ENCODE peak calls at places on chromosome 22, in six cellular contexts. X is activated CD8-positive, alpha-beta T cell treated with anti-CD3 and anti-CD28 coated beads for 36 hours; U is left cardiac atrium; Q is activated CD4-positive, CD25-positive, alpha-beta regulatory T cell treated with anti-CD3 and anti-CD28 coated beads, Interleukin-2, amount 50 U/mL, for 24 hours; I is DND-41; M is stimulated activated memory B cell treated with anti-CD40 and anti-IgM and Interleukin-4, amounts not matched to agents 10 μg/mL and 1 μg/mL and 100 μg/mL, for 72 hours. N is an unnamed sample.

GRCh38 chr22:37533995-37534394 is 14.8 kb upstream of the CARD10 start:
- ATAC-seq in X (peak), U (no peak), Q (peak), I (no peak), M (peak), N (no peak)

GRCh38 chr22:41290262-41291221 is 4.6 kb upstream of the RANGAP1 start:
- ATAC-seq in X (no peak), U (no peak), Q (no peak), I (no peak), M (no peak), N (no peak)

GRCh38 chr22:38755155-38755910 is 465 bp downstream of the SUN2 start:
- ATAC-seq in X (peak), U (peak), Q (peak), I (peak), M (peak), N (peak)

GRCh38 chr22:44752285-44753188 is at the start of gene ARHGAP8:
- ATAC-seq in X (peak), U (peak), Q (no peak), I (no peak), M (no peak), N (peak)

GRCh38 chr22:46706060-46706459 is 32.0 kb downstream of the CERK start:
- ATAC-seq in X (no peak), U (no peak), Q (no peak), I (no peak), M (no peak), N (no peak)

GRCh38 chr22:48532986-48533385 is 1294.7 kb downstream of the BRD1 start:
- ATAC-seq in X (no peak), U (no peak), Q (no peak), I (no peak), M (no peak), N (no peak)

GRCh38 chr22:24836282-24836681 is 30.3 kb downstream of the SGSM1 start:
- ATAC-seq in X (no peak), U (peak), Q (peak), I (no peak), M (no peak), N (no peak)

GRCh38 chr22:35561796-35562526 is 21.3 kb downstream of the RASD2 start:
- ATAC-seq in X (peak), U (no peak), Q (no peak), I (peak), M (no peak), N (no peak)

GRCh38 chr22:29663230-29663826 is 56.5 kb upstream of the CABP7 start:
- ATAC-seq in X (no peak), U (no peak), Q (no peak), I (no peak), M (no peak), N (no peak)

GRCh38 chr22:19576460-19577421 is 52.5 kb upstream of the CLDN5 start:
- ATAC-seq in X (peak), U (peak), Q (peak), I (no peak), M (peak), N (peak)

GRCh38 chr22:18000441-18001039 is 23.8 kb downstream of the MICAL3 start:
- ATAC-seq in X (no peak), U (peak), Q (no peak), I (peak), M (peak), N (peak)

GRCh38 chr22:40443675-40444482 is 73.5 kb downstream of the SGSM3 start:
- ATAC-seq in X (no peak), U (peak), Q (no peak), I (no peak), M (peak), N (no peak)

GRCh38 chr22:38572065-38572464 is 2.1 kb upstream of the DMC1 start:
- ATAC-seq in X (no peak), U (no peak), Q (no peak), I (no peak), M (no peak), N (no peak)

GRCh38 chr22:19757140-19757984 is 3.2 kb upstream of the TBX1 start:
- ATAC-seq in X (peak), U (peak), Q (no peak), I (no peak), M (peak), N (no peak)

GRCh38 chr22:19843857-19844422 is 10.7 kb downstream of the GNB1L start:
- ATAC-seq in X (no peak), U (peak), Q (no peak), I (peak), M (no peak), N (no peak)

GRCh38 chr22:26045051-26045450 is 124.2 kb upstream of the SEZ6L start:
- ATAC-seq in X (no peak), U (no peak), Q (no peak), I (no peak), M (no peak), N (peak)

GRCh38 chr22:38981659-38982007 is 514 bp upstream of the APOBEC3B start:
- ATAC-seq in X (no peak), U (peak), Q (no peak), I (peak), M (no peak), N (peak)

GRCh38 chr22:24703101-24703500 is 71.4 kb downstream of the PIWIL3 start:
- ATAC-seq in X (no peak), U (peak), Q (no peak), I (no peak), M (peak), N (peak)

GRCh38 chr22:49639956-49640355 is 187.7 kb downstream of the BRD1 start:
- ATAC-seq in X (no peak), U (no peak), Q (no peak), I (no peak), M (no peak), N (no peak)

GRCh38 chr22:23875801-23876200 is 18.1 kb downstream of the SLC2A11 start:
- ATAC-seq in X (no peak), U (no peak), Q (no peak), I (no peak), M (no peak), N (no peak)

GRCh38 chr22:42333544-42333943 is 63.1 kb upstream of the TCF20 start:
- ATAC-seq in X (no peak), U (no peak), Q (no peak), I (no peak), M (no peak), N (no peak)

GRCh38 chr22:18119409-18120110 is 9.0 kb downstream of the TUBA8 start:
- ATAC-seq in X (peak), U (peak), Q (no peak), I (peak), M (no peak), N (no peak)

GRCh38 chr22:20904008-20904979 is 12.9 kb upstream of the CRKL start:
- ATAC-seq in X (no peak), U (peak), Q (no peak), I (no peak), M (no peak), N (peak)

GRCh38 chr22:31881198-31881597 is 63.1 kb upstream of the YWHAH start:
- ATAC-seq in X (no peak), U (no peak), Q (no peak), I (no peak), M (no peak), N (peak)

GRCh38 chr22:31139066-31139465 is 1.2 kb downstream of the PLA2G3 start:
- ATAC-seq in X (no peak), U (no peak), Q (no peak), I (no peak), M (no peak), N (no peak)